ENCODE peak calls at places on chromosomes 3 and 15, in four cellular contexts. E is WTC11, U is K562, D is GM12878. X is an unnamed sample.

GRCh38 chr3:88150371-88150770 is 612 bp downstream of the C3orf38 start:
- DNase-seq in U (no peak), E (no peak), D (no peak), X (peak; percentile 9)

GRCh38 chr3:128987297-128987696 is 6.6 kb downstream of the CFAP92 start:
- DNase-seq in D (no peak), E (no peak), U (no peak), X (peak; percentile 45)

GRCh38 chr3:158918008-158918407 is 116.2 kb downstream of the MFSD1 start:
- DNase-seq in E (peak; percentile 72), D (no peak), U (peak; percentile 55), X (peak; percentile 58)

GRCh38 chr15:85831415-85832113 is 36.8 kb upstream of the KLHL25 start:
- DNase-seq in D (no peak), U (peak; percentile 44), E (peak; percentile 73), X (peak; percentile 84)

GRCh38 chr3:69811452-69812401 is 72.5 kb downstream of the MITF start:
- DNase-seq in D (no peak), U (peak; percentile 8), E (no peak), X (no peak)

GRCh38 chr3:167489571-167489970 is 15.7 kb upstream of the SERPINI2 start:
- DNase-seq in D (no peak), U (no peak), E (no peak), X (no peak)

GRCh38 chr3:114706591-114707224 is 412.9 kb downstream of the TIGIT start:
- DNase-seq in D (no peak), E (no peak), U (peak; percentile 8), X (no peak)

GRCh38 chr3:127690823-127691452 is 18.2 kb downstream of the ABTB1 start:
- DNase-seq in U (peak; percentile 46), D (no peak), E (peak; percentile 71), X (peak; percentile 73)

GRCh38 chr15:42704492-42704926 is 32.4 kb downstream of the CDAN1 start:
- DNase-seq in U (peak; percentile 82), E (peak; percentile 80), D (peak; percentile 24), X (peak; percentile 78)

GRCh38 chr3:73535935-73536334 is 88.8 kb downstream of the PDZRN3 start:
- DNase-seq in E (no peak), D (no peak), U (no peak), X (no peak)

GRCh38 chr15:55234104-55234799 is 37.5 kb upstream of the RSL24D1 start:
- DNase-seq in E (no peak), U (no peak), D (no peak), X (no peak)

GRCh38 chr3:112647122-112647521 is 6.2 kb upstream of the CCDC80 start:
- DNase-seq in D (no peak), U (no peak), E (no peak), X (no peak)

GRCh38 chr15:66400351-66400774 is 13.7 kb downstream of the MAP2K1 start:
- DNase-seq in E (no peak), U (no peak), D (no peak), X (no peak)

GRCh38 chr3:120678984-120679383 is 3.1 kb downstream of the HGD start:
- DNase-seq in E (no peak), U (no peak), D (no peak), X (no peak)

GRCh38 chr3:150721285-150722130 is 17.8 kb upstream of the ERICH6 start:
- DNase-seq in D (no peak), U (peak; percentile 76), E (no peak), X (peak; percentile 73)

GRCh38 chr15:76339302-76340197 is 3.0 kb downstream of the ISL2 start:
- DNase-seq in D (no peak), E (peak; percentile 43), U (no peak), X (peak; percentile 24)

GRCh38 chr3:8856721-8857120 is 87.3 kb upstream of the OXTR start:
- DNase-seq in U (no peak), D (no peak), E (no peak), X (no peak)

GRCh38 chr3:197372076-197372661 is 73.8 kb upstream of the DLG1 start:
- DNase-seq in U (no peak), D (no peak), E (no peak), X (no peak)

GRCh38 chr3:33826688-33827087 is 28.3 kb downstream of the PDCD6IP start:
- DNase-seq in D (no peak), U (no peak), E (no peak), X (no peak)

GRCh38 chr3:24375947-24376384 is 118.7 kb downstream of the THRB start:
- DNase-seq in D (no peak), U (peak; percentile 73), E (no peak), X (no peak)

GRCh38 chr15:80152896-80153876 is at the start of gene FAH:
- DNase-seq in U (peak; percentile 57), E (no peak), D (no peak), X (peak; percentile 44)

GRCh38 chr3:82179291-82179690 is 417.8 kb upstream of the GBE1 start:
- DNase-seq in E (no peak), D (no peak), U (no peak), X (no peak)

GRCh38 chr3:87924485-87924884 is 134.3 kb downstream of the CGGBP1 start:
- DNase-seq in E (no peak), U (peak; percentile 0), D (no peak), X (no peak)

GRCh38 chr3:114409291-114409690 is 115.5 kb downstream of the TIGIT start:
- DNase-seq in E (no peak), U (no peak), D (no peak), X (no peak)

GRCh38 chr15:95763426-95763825 is 567.1 kb upstream of the NR2F2 start:
- DNase-seq in D (no peak), E (no peak), U (no peak), X (no peak)

GRCh38 chr15:95765161-95765560 is 565.3 kb upstream of the NR2F2 start:
- DNase-seq in E (no peak), D (no peak), U (peak; percentile 8), X (no peak)

GRCh38 chr15:95761742-95762141 is 568.8 kb upstream of the NR2F2 start:
- DNase-seq in U (no peak), D (no peak), E (no peak), X (no peak)

GRCh38 chr15:95757171-95757570 is 573.3 kb upstream of the NR2F2 start:
- DNase-seq in U (no peak), E (no peak), D (no peak), X (no peak)

GRCh38 chr15:95760508-95760907 is 570.0 kb upstream of the NR2F2 start:
- DNase-seq in D (no peak), U (peak; percentile 56), E (peak; percentile 65), X (no peak)
- TF ChIP-seq USF1 in D (no peak), U (no peak), E (no peak), X (no peak)

GRCh38 chr3:133574260-133574881 is 885 bp downstream of the CDV3 start:
- DNase-seq in U (peak; percentile 60), D (peak; percentile 58), E (peak; percentile 69), X (peak; percentile 85)

GRCh38 chr3:133570937-133571320 is 2.6 kb upstream of the CDV3 start:
- DNase-seq in E (no peak), D (no peak), U (no peak), X (no peak)

GRCh38 chr3:133573054-133573628 is 345 bp upstream of the CDV3 start:
- DNase-seq in E (peak; percentile 100), D (peak; percentile 99), U (peak; percentile 98), X (peak; percentile 90)

GRCh38 chr3:133573629-133574194 is at the start of gene CDV3:
- DNase-seq in D (no peak), E (no peak), U (no peak), X (peak; percentile 82)

GRCh38 chr3:133572158-133573053 is 1.1 kb upstream of the CDV3 start:
- DNase-seq in D (peak; percentile 82), U (peak; percentile 41), E (no peak), X (no peak)
- TF ChIP-seq USF1 in D (no peak), U (no peak), E (no peak), X (no peak)

GRCh38 chr3:61239871-61240270 is 11.4 kb downstream of the FHIT start:
- DNase-seq in U (no peak), D (no peak), E (no peak), X (no peak)
- TF ChIP-seq USF1 in U (no peak), D (no peak), E (no peak), X (no peak)

DNA sequence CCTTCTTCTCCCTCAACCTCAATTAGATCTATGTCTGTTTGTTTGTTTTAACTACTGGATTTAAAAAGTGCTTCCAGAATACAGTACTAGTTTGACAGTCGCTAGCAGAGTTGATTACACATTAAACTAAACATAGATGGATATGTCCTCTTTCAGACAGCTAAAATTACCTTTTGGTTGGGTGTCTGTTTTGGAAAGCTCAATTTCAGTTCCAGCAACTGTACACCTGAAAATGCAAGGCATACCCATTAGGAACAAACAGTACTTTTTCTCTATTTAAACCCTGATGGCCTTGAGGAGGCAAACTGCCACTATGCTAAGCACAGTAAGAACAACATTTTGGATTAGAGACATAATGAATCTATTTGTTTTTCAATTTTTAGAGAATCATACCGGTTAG is 234.4 kb downstream of the UNC13C start:
- DNase-seq in D (no peak), E (no peak), U (no peak), X (no peak)
- TF ChIP-seq USF1 in D (no peak), E (no peak), U (no peak), X (no peak)

GRCh38 chr3:31941230-31941632 is 39.8 kb downstream of the OSBPL10 start:
- DNase-seq in E (no peak), D (no peak), U (no peak), X (no peak)
- TF ChIP-seq USF1 in E (no peak), D (no peak), U (no peak), X (no peak)

GRCh38 chr15:100116416-100117190 is 225.2 kb downstream of the ADAMTS17 start:
- DNase-seq in U (no peak), D (no peak), E (no peak), X (no peak)
- TF ChIP-seq USF1 in U (no peak), D (no peak), E (no peak), X (no peak)

GRCh38 chr3:59469948-59470723 is 420.3 kb upstream of the CFAP20DC start:
- DNase-seq in U (no peak), D (no peak), E (no peak), X (no peak)
- TF ChIP-seq USF1 in U (no peak), D (no peak), E (no peak), X (no peak)

DNA sequence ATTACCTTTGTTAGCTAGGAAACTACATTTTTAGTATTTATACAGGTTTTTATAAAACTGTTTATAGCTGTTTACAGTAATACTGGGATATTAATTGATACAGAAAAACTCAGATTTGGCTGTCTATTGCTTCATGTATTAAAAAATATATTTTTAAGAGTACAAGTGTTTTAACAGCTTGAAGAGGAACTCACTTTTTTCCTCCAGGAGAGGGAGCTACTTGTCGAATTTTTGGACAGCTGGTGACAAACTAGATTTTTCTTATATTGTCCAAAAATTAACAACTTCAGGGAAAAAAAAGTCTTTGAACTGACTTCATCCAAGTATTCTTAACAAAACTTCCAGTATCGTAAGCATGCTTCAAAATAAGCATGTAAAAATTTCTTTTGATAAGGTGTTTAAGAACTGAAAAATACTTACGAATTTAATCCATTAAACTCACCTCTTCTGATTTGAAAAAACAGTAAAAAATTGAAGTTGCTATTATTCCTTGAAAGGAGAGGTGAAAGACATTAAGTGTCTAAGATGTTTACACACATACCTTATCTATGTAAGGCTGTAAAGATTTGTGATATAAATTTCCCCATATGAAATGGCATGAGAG is 4.0 kb downstream of the DIPK2A start:
- DNase-seq in U (peak; percentile 66), E (no peak), D (no peak), X (no peak)
- TF ChIP-seq USF1 in U (no peak), E (no peak), D (no peak), X (no peak)